ENCODE peak calls at places on chromosomes 16 and 17, in four cellular contexts. B, C, Z and R are unnamed samples.

GRCh38 chr16:81495321-81496234 is 51.0 kb downstream of the CMIP start:
- ATAC-seq in B (no peak), C (no peak), Z (no peak), R (no peak)

GRCh38 chr17:77147357-77147801 is 6.6 kb downstream of the SEC14L1 start:
- ATAC-seq in B (no peak), C (no peak), Z (no peak), R (no peak)

GRCh38 chr16:57614546-57615343 is 13.7 kb upstream of the ADGRG1 start:
- ATAC-seq in B (no peak), C (no peak), Z (no peak), R (no peak)

GRCh38 chr17:9432867-9433495 is 142.6 kb downstream of the STX8 start:
- ATAC-seq in B (peak), C (no peak), Z (no peak), R (peak)

GRCh38 chr16:75323198-75323597 is 71.8 kb upstream of the BCAR1 start:
- ATAC-seq in B (no peak), C (no peak), Z (no peak), R (no peak)

GRCh38 chr16:83947642-83948234 is 5.3 kb upstream of the OSGIN1 start:
- ATAC-seq in B (no peak), C (no peak), Z (no peak), R (no peak)

GRCh38 chr16:48438414-48438813 is 53.2 kb upstream of the SIAH1 start:
- ATAC-seq in B (no peak), C (no peak), Z (no peak), R (no peak)

GRCh38 chr16:87829988-87830672 is 39.2 kb downstream of the SLC7A5 start:
- ATAC-seq in B (no peak), C (no peak), Z (no peak), R (no peak)

GRCh38 chr17:76314392-76315227 is 6.5 kb upstream of the QRICH2 start:
- ATAC-seq in B (no peak), C (no peak), Z (no peak), R (no peak)

GRCh38 chr16:29810699-29811169 is 1.3 kb upstream of the PRRT2 start:
- ATAC-seq in B (no peak), C (no peak), Z (no peak), R (no peak)

GRCh38 chr17:57982452-57983170 is 5.4 kb downstream of the VEZF1 start:
- ATAC-seq in B (no peak), C (no peak), Z (no peak), R (no peak)

GRCh38 chr17:16297367-16298139 is 55.7 kb downstream of the CENPV start:
- ATAC-seq in B (no peak), C (no peak), Z (peak), R (no peak)

GRCh38 chr16:27179500-27180072 is 23.7 kb upstream of the KDM8 start:
- ATAC-seq in B (peak), C (peak), Z (peak), R (peak)

GRCh38 chr16:85227924-85228462 is 115.7 kb upstream of the CIBAR2 start:
- ATAC-seq in B (no peak), C (no peak), Z (peak), R (peak)

GRCh38 chr17:19263621-19264010 is 26.4 kb downstream of the EPN2 start:
- ATAC-seq in B (peak), C (no peak), Z (no peak), R (peak)

GRCh38 chr16:69106491-69107291 is 1.2 kb downstream of the HAS3 start:
- ATAC-seq in B (no peak), C (peak), Z (peak), R (no peak)

GRCh38 chr17:63634163-63634562 is 11.9 kb downstream of the MAP3K3 start:
- ATAC-seq in B (peak), C (no peak), Z (no peak), R (peak)

GRCh38 chr17:574061-574460 is 140.6 kb downstream of the VPS53 start:
- ATAC-seq in B (no peak), C (no peak), Z (no peak), R (no peak)

GRCh38 chr16:28880955-28881354 is 2.7 kb downstream of the ATP2A1 start:
- ATAC-seq in B (no peak), C (no peak), Z (no peak), R (no peak)

GRCh38 chr16:72938426-72939164 is 109.3 kb downstream of the ZFHX3 start:
- ATAC-seq in B (peak), C (peak), Z (no peak), R (peak)

GRCh38 chr16:54242199-54242598 is 44.4 kb downstream of the IRX3 start:
- ATAC-seq in B (no peak), C (no peak), Z (no peak), R (no peak)